ENCODE peak calls at places on chromosomes 13 and 19, in four cellular contexts. T, O, N and H are unnamed samples.

GRCh38 chr13:45807520-45808099 is 43.9 kb downstream of the SIAH3 start:
- DNase-seq in T (peak), N (peak), O (peak), H (peak)

GRCh38 chr19:19366691-19367396 is 38.6 kb upstream of the GATAD2A start:
- DNase-seq in N (peak), T (no peak), O (peak), H (peak)

GRCh38 chr19:16581971-16582343 is 9.7 kb upstream of the SLC35E1 start:
- DNase-seq in N (no peak), T (no peak), O (no peak), H (no peak)

GRCh38 chr19:5804516-5805464 is at the start of gene NRTN:
- DNase-seq in T (no peak), O (no peak), N (peak), H (peak)

GRCh38 chr13:54574791-54575190 is 1546.2 kb downstream of the OLFM4 start:
- DNase-seq in N (no peak), T (no peak), O (no peak), H (no peak)

GRCh38 chr13:44574466-44574855 is 1.7 kb downstream of the TSC22D1 start:
- DNase-seq in N (no peak), T (no peak), O (no peak), H (no peak)

GRCh38 chr19:6242677-6243076 is 37.1 kb downstream of the MLLT1 start:
- DNase-seq in T (no peak), O (no peak), N (no peak), H (no peak)

GRCh38 chr13:65943711-65944110 is 1286.4 kb downstream of the PCDH9 start:
- DNase-seq in T (no peak), N (no peak), O (no peak), H (no peak)

GRCh38 chr19:40583283-40583682 is 6.6 kb downstream of the SHKBP1 start:
- DNase-seq in N (no peak), O (no peak), T (no peak), H (no peak)

GRCh38 chr13:111216166-111216960 is 101.3 kb downstream of the ARHGEF7 start:
- DNase-seq in T (no peak), N (peak), O (peak), H (peak)

GRCh38 chr19:29665826-29666633 is 769 bp downstream of the PLEKHF1 start:
- DNase-seq in O (no peak), N (no peak), T (no peak), H (no peak)

GRCh38 chr13:104008571-104009435 is 942.6 kb upstream of the SLC10A2 start:
- DNase-seq in T (no peak), O (no peak), N (no peak), H (no peak)

DNA sequence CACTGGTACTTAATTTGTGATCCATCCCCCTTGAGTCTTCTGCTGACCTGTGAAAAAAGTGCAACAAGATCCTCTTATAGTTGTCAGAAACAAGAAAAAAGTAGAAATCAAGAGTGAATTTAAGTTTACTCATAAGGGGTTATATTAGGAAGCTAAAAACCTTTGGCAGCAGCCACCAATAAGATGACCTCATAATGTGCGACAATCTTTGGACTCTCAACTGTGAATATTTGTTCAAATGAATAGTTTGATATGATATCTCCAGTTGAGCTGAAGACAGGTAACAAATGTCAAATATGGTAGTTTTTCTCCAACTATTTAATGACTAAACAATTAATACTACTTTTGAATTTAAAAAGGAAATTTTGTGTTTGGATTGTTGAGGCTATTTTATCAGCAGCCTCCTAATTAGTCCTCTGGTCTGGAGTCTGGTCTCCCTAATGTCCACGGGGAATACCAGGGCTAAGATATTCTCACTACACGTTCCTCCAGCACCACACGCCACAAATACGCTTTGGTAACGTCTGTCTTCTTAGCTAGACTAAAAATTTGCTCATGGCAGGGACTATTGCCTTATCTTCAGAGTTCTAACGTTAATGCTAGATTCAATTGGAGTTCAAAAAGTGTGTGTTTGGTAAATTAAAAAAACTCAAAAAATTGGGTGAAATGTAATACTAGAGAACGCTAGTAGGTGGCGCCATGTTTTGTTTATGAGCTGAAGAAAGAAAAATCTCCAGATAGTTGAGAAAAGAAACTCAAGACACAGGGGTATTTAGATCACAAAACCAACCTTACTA is 51.0 kb upstream of the PDX1 start:
- DNase-seq in T (no peak), N (no peak), O (no peak), H (no peak)
- TF ChIP-seq FOXM1 in T (no peak), N (no peak), O (no peak), H (no peak)

DNA sequence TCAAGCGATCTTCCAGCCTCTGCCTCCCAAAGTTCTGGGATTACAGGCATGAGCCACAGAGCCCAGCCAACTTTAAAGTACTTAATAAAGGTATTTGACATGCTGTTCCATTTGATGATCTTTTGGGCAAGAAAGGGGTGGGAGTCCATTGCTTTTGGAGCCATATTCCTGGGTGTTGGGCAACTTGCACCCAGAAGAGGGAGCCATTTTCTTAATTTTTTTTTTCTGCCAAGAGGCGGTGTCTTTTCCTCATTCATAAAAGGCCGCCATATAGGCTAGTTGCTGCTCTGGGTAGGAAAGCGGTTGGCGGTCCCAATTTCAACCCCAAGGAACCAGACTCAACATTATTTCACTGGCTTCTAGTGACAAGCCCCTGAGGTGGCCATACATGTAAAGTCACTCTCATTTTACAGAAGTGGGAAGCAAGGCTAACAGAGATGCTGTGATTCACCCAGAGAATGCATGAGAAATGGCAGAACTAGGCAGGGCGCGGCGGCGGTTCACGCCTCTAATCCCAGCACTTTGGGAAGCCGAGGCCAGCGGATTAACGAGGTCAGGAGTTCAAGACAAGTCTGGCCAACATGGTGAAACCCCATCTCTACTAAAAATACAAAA is 139.6 kb downstream of the CACNA1A start:
- DNase-seq in O (no peak), N (peak), T (no peak), H (peak)
- TF ChIP-seq BHLHE40 in O (no peak), N (no peak), T (no peak), H (no peak)

GRCh38 chr19:30710721-30711120 is 338.5 kb downstream of the ZNF536 start:
- DNase-seq in N (no peak), O (no peak), T (no peak), H (no peak)

GRCh38 chr19:30708416-30708815 is 336.2 kb downstream of the ZNF536 start:
- DNase-seq in O (no peak), N (no peak), T (no peak), H (no peak)

GRCh38 chr19:30712428-30713151 is 340.4 kb downstream of the ZNF536 start:
- DNase-seq in N (no peak), T (no peak), O (no peak), H (no peak)

DNA sequence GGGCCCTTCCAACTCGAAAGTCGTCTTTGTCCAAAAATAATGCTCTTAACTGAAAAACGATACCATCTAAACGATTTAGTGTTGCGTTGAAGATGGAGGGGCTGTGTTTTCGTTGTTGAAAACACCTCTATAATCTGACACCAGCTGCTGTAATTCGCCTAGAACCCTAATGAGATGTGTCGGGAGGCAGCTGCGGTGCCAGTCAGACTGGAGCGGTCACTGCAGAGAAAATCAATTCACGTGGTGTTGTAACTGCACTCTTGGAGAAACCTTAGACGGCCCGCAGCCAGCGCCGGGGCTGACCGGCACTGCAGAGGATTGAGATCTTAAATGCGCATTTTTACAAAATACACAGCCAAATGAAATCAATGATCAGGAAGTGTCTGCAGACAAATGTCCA is 339.1 kb downstream of the ZNF536 start:
- DNase-seq in N (no peak), T (no peak), O (no peak), H (peak)
- TF ChIP-seq TARDBP in N (no peak), T (no peak), O (no peak), H (no peak)

DNA sequence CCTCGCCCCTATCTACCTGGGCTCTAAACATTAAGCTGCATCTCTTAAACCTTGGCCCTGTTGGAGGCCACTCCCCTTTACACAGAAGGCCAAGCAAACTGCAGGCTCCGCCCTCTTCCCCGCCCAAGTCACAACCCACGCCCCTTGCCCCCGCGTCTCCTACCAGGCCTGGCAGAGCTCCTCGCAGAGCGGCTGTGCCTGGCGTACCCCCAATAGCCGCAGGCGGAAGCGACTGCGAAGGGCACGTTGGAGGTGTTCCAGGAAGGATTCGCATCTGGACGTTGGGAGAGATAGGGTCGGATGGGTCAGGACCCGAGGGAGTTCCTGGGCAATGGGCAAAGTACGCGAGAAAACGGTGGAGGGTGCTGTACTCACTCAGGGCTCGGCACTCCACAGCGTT is 5.9 kb downstream of the RTBDN start:
- DNase-seq in N (peak), O (peak), T (no peak), H (peak)
- TF ChIP-seq FOXM1 in N (no peak), O (no peak), T (no peak), H (no peak)

GRCh38 chr19:3075605-3076431 is 13.5 kb upstream of the TLE5 start:
- DNase-seq in N (peak), T (no peak), O (no peak), H (peak)
- TF ChIP-seq BHLHE40 in N (peak), T (no peak), O (no peak), H (no peak)